ENCODE peak calls at places on chromosomes 13 and 19, in five cellular contexts. P is stimulated activated CD4-positive, alpha-beta T cell treated with anti-CD3 and anti-CD28 coated beads, Interleukin-1b, Interleukin-23, amount 100 ng/mL, for 1 hour; V is T-helper 9 cell; J is erythroblast; K is lower leg skin. X is an unnamed sample.

GRCh38 chr19:13294812-13295567 is 144.8 kb downstream of the IER2 start:
- DNase-seq in P (no peak), V (no peak), J (no peak), K (no peak), X (no peak)

GRCh38 chr19:277131-277530 is 14.1 kb downstream of the PLPP2 start:
- DNase-seq in P (no peak), V (no peak), J (no peak), K (no peak), X (no peak)

GRCh38 chr13:104315606-104316005 is 1249.4 kb upstream of the SLC10A2 start:
- DNase-seq in P (no peak), V (no peak), J (no peak), K (no peak), X (no peak)

GRCh38 chr13:83620535-83621220 is 261.6 kb downstream of the SLITRK1 start:
- DNase-seq in P (no peak), V (no peak), J (no peak), K (no peak), X (no peak)

GRCh38 chr13:113535381-113535781 is 44.9 kb upstream of the DCUN1D2 start:
- DNase-seq in P (no peak), V (no peak), J (no peak), K (peak; percentile 53), X (no peak)

GRCh38 chr13:50636007-50636704 is 207.3 kb downstream of the DLEU7 start:
- DNase-seq in P (no peak), V (no peak), J (no peak), K (no peak), X (peak; percentile 75)

GRCh38 chr13:41785402-41786142 is 175.3 kb downstream of the VWA8 start:
- DNase-seq in P (no peak), V (no peak), J (no peak), K (no peak), X (no peak)

GRCh38 chr13:20525144-20525600 is 485 bp downstream of the CRYL1 start:
- DNase-seq in P (no peak), V (no peak), J (peak; percentile 63), K (peak; percentile 88), X (peak; percentile 33)

GRCh38 chr19:47130120-47130588 is 481 bp upstream of the SAE1 start:
- DNase-seq in P (no peak), V (no peak), J (no peak), K (no peak), X (no peak)

GRCh38 chr19:18417250-18418033 is 1.8 kb upstream of the SSBP4 start:
- DNase-seq in P (no peak), V (no peak), J (peak; percentile 66), K (peak; percentile 95), X (no peak)

GRCh38 chr19:48554385-48555091 is 2.6 kb downstream of the SULT2B1 start:
- DNase-seq in P (no peak), V (no peak), J (no peak), K (no peak), X (peak; percentile 85)

GRCh38 chr19:45601524-45602522 is at the start of gene GPR4:
- DNase-seq in P (no peak), V (no peak), J (peak; percentile 15), K (no peak), X (no peak)

GRCh38 chr13:27765650-27766049 is 26.6 kb upstream of the GSX1 start:
- DNase-seq in P (no peak), V (no peak), J (peak; percentile 6), K (peak; percentile 26), X (no peak)

X was measured in iPS DF 19.7.